ENCODE peak calls at places on chromosomes 11 and 22, in five cellular contexts. C is AG10803, Y is aorta, Z is cardiac muscle cell, J is cardiac fibroblast. I is an unnamed sample.

GRCh38 chr11:64099436-64099835 is 63.7 kb downstream of the FLRT1 start:
- DNase-seq in Z (no peak), J (no peak), Y (no peak), C (no peak), I (no peak)

GRCh38 chr11:120612363-120613263 is 101.1 kb downstream of the GRIK4 start:
- DNase-seq in C (no peak), J (peak), Z (no peak), Y (no peak), I (peak)

GRCh38 chr11:63504933-63505586 is 824 bp upstream of the LGALS12 start:
- DNase-seq in J (peak), C (no peak), Z (no peak), Y (no peak), I (no peak)

GRCh38 chr11:102546923-102547471 is 16.4 kb upstream of the MMP7 start:
- DNase-seq in Y (no peak), Z (no peak), C (no peak), J (no peak), I (no peak)

GRCh38 chr11:112734207-112734606 is 227.0 kb upstream of the NCAM1 start:
- DNase-seq in C (peak), J (peak), Y (no peak), Z (peak), I (peak)

GRCh38 chr11:108097179-108097578 is 24.2 kb upstream of the ACAT1 start:
- DNase-seq in Z (no peak), C (no peak), J (no peak), Y (no peak), I (no peak)

GRCh38 chr11:75691804-75692203 is 23.0 kb upstream of the MAP6 start:
- DNase-seq in J (no peak), C (no peak), Y (no peak), Z (no peak), I (no peak)

GRCh38 chr11:16843307-16843706 is 104.9 kb downstream of the C11orf58 start:
- DNase-seq in Z (peak), Y (no peak), J (no peak), C (no peak), I (no peak)

GRCh38 chr11:71999360-71999759 is 651 bp downstream of the IL18BP start:
- DNase-seq in Y (no peak), J (peak), Z (no peak), C (peak), I (peak)

GRCh38 chr22:24112188-24112587 is 69.1 kb upstream of the SUSD2 start:
- DNase-seq in Z (no peak), C (peak), Y (no peak), J (peak), I (no peak)

GRCh38 chr11:78660451-78660850 is 85.8 kb upstream of the NARS2 start:
- DNase-seq in Z (no peak), C (peak), J (no peak), Y (no peak), I (no peak)

GRCh38 chr11:2472428-2473186 is 27.8 kb downstream of the KCNQ1 start:
- DNase-seq in C (no peak), J (no peak), Y (no peak), Z (no peak), I (no peak)

GRCh38 chr11:109864834-109865557 is 228.2 kb upstream of the ZC3H12C start:
- DNase-seq in J (peak), Z (peak), Y (no peak), C (peak), I (peak)

GRCh38 chr22:20430641-20431519 is 6.7 kb downstream of the SCARF2 start:
- DNase-seq in Y (peak), J (no peak), C (peak), Z (peak), I (peak)

GRCh38 chr22:20433191-20433590 is 4.4 kb downstream of the SCARF2 start:
- DNase-seq in Z (no peak), Y (peak), J (no peak), C (no peak), I (no peak)

GRCh38 chr22:20432244-20432686 is 5.4 kb downstream of the SCARF2 start:
- DNase-seq in Z (no peak), J (no peak), C (no peak), Y (peak), I (no peak)

GRCh38 chr22:20430101-20430640 is 7.5 kb downstream of the SCARF2 start:
- DNase-seq in Z (no peak), C (no peak), J (no peak), Y (no peak), I (no peak)

DNA sequence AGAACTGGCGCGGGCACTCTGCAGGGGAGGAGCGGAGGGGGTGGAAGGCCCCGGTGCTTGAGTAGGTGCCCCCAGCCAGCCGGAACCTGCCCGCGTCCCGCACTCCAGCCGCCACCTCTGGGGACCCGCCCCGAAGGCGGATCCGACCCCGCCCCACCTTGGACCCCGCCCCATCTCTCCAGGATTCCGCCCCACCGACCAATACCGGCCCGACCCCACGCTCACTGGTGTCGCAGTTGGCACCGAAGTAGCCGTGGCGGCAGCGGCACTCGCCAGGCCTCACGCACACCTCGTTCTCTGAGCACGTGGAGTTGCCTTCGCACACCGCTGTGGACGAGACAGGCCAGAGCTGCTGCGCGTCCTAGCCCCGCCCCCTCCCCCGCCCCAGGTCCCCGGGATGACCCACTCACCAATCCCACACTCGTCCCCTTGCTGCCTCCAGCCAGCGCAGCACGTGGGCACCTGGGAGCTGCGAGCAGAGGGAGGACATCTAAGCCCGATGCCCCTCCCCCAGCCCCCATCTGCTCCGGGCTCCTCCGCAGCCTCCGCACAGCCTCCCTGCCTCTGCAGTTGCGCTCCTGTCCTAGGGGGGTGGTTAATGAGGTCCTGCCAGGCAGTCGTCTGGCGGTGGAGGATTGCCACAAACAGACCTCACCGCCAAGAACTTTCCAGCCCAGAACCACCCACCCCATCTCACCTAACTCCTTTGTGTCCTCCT is 5.9 kb downstream of the SCARF2 start:
- DNase-seq in Z (no peak), Y (peak), C (no peak), J (no peak), I (no peak)
- H3K4me3 ChIP-seq in Z (peak), Y (no peak), C (no peak), J (no peak), I (no peak)

GRCh38 chr22:50271519-50271970 is 1.4 kb upstream of the MAPK11 start:
- DNase-seq in Z (peak), C (peak), Y (no peak), J (peak), I (peak)
- H3K4me3 ChIP-seq in Z (peak), C (peak), Y (no peak), J (peak), I (peak)

GRCh38 chr11:128451651-128452470 is 135.5 kb downstream of the ETS1 start:
- DNase-seq in C (peak), Y (peak), J (peak), Z (no peak), I (no peak)
- H3K4me3 ChIP-seq in C (no peak), Y (peak), J (no peak), Z (no peak), I (no peak)

DNA sequence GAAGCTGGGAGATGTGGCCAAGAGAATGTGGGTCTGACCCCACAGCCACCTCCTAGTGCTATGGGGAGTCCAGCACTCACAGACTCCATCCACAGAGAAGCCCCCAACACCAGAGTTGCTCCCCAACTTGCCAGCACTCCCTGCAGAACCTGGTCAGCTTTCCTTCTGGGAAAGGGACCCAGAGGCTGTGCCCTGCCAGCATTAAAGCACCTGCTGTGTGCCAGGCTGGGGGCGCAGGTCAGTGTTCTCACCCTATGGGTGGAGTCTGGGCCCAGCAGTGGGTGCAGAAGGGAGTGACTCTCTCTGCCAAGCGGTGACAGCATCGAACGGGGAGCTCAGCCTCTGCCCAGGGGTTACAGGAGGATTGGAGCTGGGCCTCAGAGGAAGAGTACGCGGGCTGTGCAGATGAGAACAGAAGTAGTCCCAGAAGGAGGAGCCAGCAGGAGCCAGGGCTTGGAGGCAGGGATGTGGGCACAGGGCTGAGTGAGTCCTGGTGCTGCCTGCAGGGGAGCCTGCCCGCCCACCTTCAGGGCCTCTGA is 114.4 kb downstream of the MPPED1 start:
- DNase-seq in Z (no peak), C (no peak), J (no peak), Y (no peak), I (no peak)
- H3K4me3 ChIP-seq in Z (no peak), C (no peak), J (no peak), Y (no peak), I (no peak)

GRCh38 chr11:45248501-45249011 is 37.6 kb downstream of the SYT13 start:
- DNase-seq in C (no peak), J (no peak), Z (no peak), Y (no peak), I (no peak)
- H3K4me3 ChIP-seq in C (no peak), J (no peak), Z (no peak), Y (no peak), I (no peak)

GRCh38 chr22:49269928-49270327 is 557.7 kb downstream of the BRD1 start:
- DNase-seq in C (no peak), Y (no peak), Z (no peak), J (no peak), I (no peak)

GRCh38 chr22:49272546-49273125 is 555.0 kb downstream of the BRD1 start:
- DNase-seq in J (no peak), Z (no peak), Y (no peak), C (no peak), I (no peak)

GRCh38 chr22:49270595-49271368 is 556.9 kb downstream of the BRD1 start:
- DNase-seq in J (no peak), Y (no peak), Z (no peak), C (no peak), I (no peak)

GRCh38 chr22:49271369-49271727 is 556.3 kb downstream of the BRD1 start:
- DNase-seq in Z (no peak), J (no peak), Y (no peak), C (no peak), I (no peak)

GRCh38 chr22:49271831-49272230 is 555.8 kb downstream of the BRD1 start:
- DNase-seq in Y (no peak), J (no peak), Z (no peak), C (no peak), I (no peak)
- H3K4me3 ChIP-seq in Y (no peak), J (no peak), Z (no peak), C (no peak), I (no peak)

DNA sequence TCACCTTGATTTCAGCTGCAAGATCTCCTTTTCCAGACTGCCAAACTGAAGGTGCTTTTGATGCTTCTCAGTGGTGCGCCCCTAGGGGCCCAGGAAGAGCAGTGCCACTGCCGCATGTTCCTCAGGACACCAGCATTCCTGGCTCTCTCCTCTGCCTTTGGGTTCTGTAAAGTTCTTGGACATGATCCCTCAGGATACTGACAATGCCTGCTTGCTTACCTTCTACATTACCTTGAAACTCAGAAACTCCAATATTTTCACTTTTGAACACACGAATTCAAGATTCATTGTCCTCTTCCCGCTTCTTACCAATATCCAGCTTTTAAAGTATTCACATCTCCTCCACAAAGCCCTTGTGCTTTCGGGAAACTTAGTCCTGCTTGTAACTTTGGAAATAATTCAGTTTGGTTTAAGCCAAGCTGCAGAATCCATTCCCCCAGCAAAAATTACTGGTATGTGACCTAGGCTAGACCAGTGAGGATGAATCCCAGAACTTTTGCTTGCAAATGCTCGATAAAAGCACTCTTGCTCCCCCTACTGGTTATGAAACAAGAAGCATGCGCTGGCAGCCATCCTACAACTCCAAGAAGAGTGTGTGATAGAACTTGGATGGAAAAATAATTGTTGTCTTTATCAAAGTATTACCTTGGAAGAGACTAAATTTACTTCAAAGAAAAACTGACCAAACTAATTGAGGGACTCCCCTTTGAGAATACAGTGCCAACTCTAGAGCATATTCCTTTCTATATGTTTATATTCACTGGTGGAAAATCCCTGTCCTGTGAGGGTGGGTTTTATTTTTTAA is 16.5 kb upstream of the OR5B21 start:
- DNase-seq in C (peak), Z (peak), Y (peak), J (peak), I (peak)
- H3K4me3 ChIP-seq in C (peak), Z (no peak), Y (peak), J (peak), I (peak)

I was measured in fibroblast of villous mesenchyme.